ENCODE peak calls at places on chromosomes 5 and 9, in nine cellular contexts. One of them, this sample, is unnamed.

GRCh38 chr9:136437839-136438547 is 1.7 kb downstream of the INPP5E start:
- DNase-seq in NCI-H1436: no peak
- DNase-seq in amniotic stem cell: no peak
- DNase-seq in mammary epithelial cell: no peak
- DNase-seq in dermis microvascular lymphatic vessel endothelial cell: no peak
- DNase-seq in activated CD4-positive, alpha-beta T cell treated with anti-CD3 and anti-CD28 coated beads for 48 hours: no peak
- DNase-seq in NCI-H774: no peak
- DNase-seq in endothelial cell: no peak
- DNase-seq in stimulated activated naive CD8-positive, alpha-beta T cell treated with anti-CD3 and anti-CD28 coated beads, Interleukin-15, Interleukin-2, amounts not matched to agents 100 U/mL and 50 U/mL, for 24 hours: no peak
- DNase-seq in this sample: no peak

GRCh38 chr5:96125335-96125891 is 163.8 kb upstream of the ELL2 start:
- DNase-seq in stimulated activated naive CD8-positive, alpha-beta T cell treated with anti-CD3 and anti-CD28 coated beads, Interleukin-15, Interleukin-2, amounts not matched to agents 100 U/mL and 50 U/mL, for 24 hours: no peak
- DNase-seq in NCI-H774: no peak
- DNase-seq in activated CD4-positive, alpha-beta T cell treated with anti-CD3 and anti-CD28 coated beads for 48 hours: no peak
- DNase-seq in amniotic stem cell: no peak
- DNase-seq in endothelial cell: no peak
- DNase-seq in NCI-H1436: no peak
- DNase-seq in dermis microvascular lymphatic vessel endothelial cell: peak; percentile 31
- DNase-seq in mammary epithelial cell: no peak
- DNase-seq in this sample: no peak

GRCh38 chr9:109926321-109926959 is 146.4 kb downstream of the PALM2AKAP2 start:
- DNase-seq in endothelial cell: no peak
- DNase-seq in dermis microvascular lymphatic vessel endothelial cell: no peak
- DNase-seq in activated CD4-positive, alpha-beta T cell treated with anti-CD3 and anti-CD28 coated beads for 48 hours: no peak
- DNase-seq in NCI-H774: no peak
- DNase-seq in stimulated activated naive CD8-positive, alpha-beta T cell treated with anti-CD3 and anti-CD28 coated beads, Interleukin-15, Interleukin-2, amounts not matched to agents 100 U/mL and 50 U/mL, for 24 hours: no peak
- DNase-seq in mammary epithelial cell: no peak
- DNase-seq in NCI-H1436: no peak
- DNase-seq in amniotic stem cell: no peak
- DNase-seq in this sample: no peak

GRCh38 chr5:96919754-96920197 is 16.1 kb upstream of the LNPEP start:
- DNase-seq in NCI-H1436: no peak
- DNase-seq in stimulated activated naive CD8-positive, alpha-beta T cell treated with anti-CD3 and anti-CD28 coated beads, Interleukin-15, Interleukin-2, amounts not matched to agents 100 U/mL and 50 U/mL, for 24 hours: no peak
- DNase-seq in endothelial cell: no peak
- DNase-seq in dermis microvascular lymphatic vessel endothelial cell: no peak
- DNase-seq in mammary epithelial cell: no peak
- DNase-seq in amniotic stem cell: no peak
- DNase-seq in activated CD4-positive, alpha-beta T cell treated with anti-CD3 and anti-CD28 coated beads for 48 hours: peak; percentile 33
- DNase-seq in NCI-H774: no peak
- DNase-seq in this sample: no peak

GRCh38 chr9:33227013-33227398 is 13.0 kb upstream of the SPINK4 start:
- DNase-seq in NCI-H1436: no peak
- DNase-seq in dermis microvascular lymphatic vessel endothelial cell: no peak
- DNase-seq in NCI-H774: no peak
- DNase-seq in endothelial cell: no peak
- DNase-seq in activated CD4-positive, alpha-beta T cell treated with anti-CD3 and anti-CD28 coated beads for 48 hours: no peak
- DNase-seq in amniotic stem cell: no peak
- DNase-seq in stimulated activated naive CD8-positive, alpha-beta T cell treated with anti-CD3 and anti-CD28 coated beads, Interleukin-15, Interleukin-2, amounts not matched to agents 100 U/mL and 50 U/mL, for 24 hours: no peak
- DNase-seq in mammary epithelial cell: no peak
- DNase-seq in this sample: no peak

GRCh38 chr5:107670028-107670926 is 460 bp downstream of the EFNA5 start:
- DNase-seq in endothelial cell: peak; percentile 56
- DNase-seq in dermis microvascular lymphatic vessel endothelial cell: peak; percentile 50
- DNase-seq in mammary epithelial cell: peak; percentile 56
- DNase-seq in amniotic stem cell: peak; percentile 13
- DNase-seq in stimulated activated naive CD8-positive, alpha-beta T cell treated with anti-CD3 and anti-CD28 coated beads, Interleukin-15, Interleukin-2, amounts not matched to agents 100 U/mL and 50 U/mL, for 24 hours: peak; percentile 22
- DNase-seq in activated CD4-positive, alpha-beta T cell treated with anti-CD3 and anti-CD28 coated beads for 48 hours: peak; percentile 25
- DNase-seq in NCI-H1436: peak; percentile 48
- DNase-seq in NCI-H774: peak; percentile 27
- DNase-seq in this sample: no peak

GRCh38 chr5:124330595-124330994 is 415.8 kb downstream of the ZNF608 start:
- DNase-seq in amniotic stem cell: no peak
- DNase-seq in NCI-H1436: no peak
- DNase-seq in endothelial cell: no peak
- DNase-seq in stimulated activated naive CD8-positive, alpha-beta T cell treated with anti-CD3 and anti-CD28 coated beads, Interleukin-15, Interleukin-2, amounts not matched to agents 100 U/mL and 50 U/mL, for 24 hours: no peak
- DNase-seq in dermis microvascular lymphatic vessel endothelial cell: no peak
- DNase-seq in activated CD4-positive, alpha-beta T cell treated with anti-CD3 and anti-CD28 coated beads for 48 hours: no peak
- DNase-seq in mammary epithelial cell: peak; percentile 42
- DNase-seq in NCI-H774: no peak
- DNase-seq in this sample: no peak

GRCh38 chr5:71757590-71758543 is 38.8 kb downstream of the CARTPT start:
- DNase-seq in NCI-H774: peak; percentile 60
- DNase-seq in endothelial cell: peak; percentile 58
- DNase-seq in stimulated activated naive CD8-positive, alpha-beta T cell treated with anti-CD3 and anti-CD28 coated beads, Interleukin-15, Interleukin-2, amounts not matched to agents 100 U/mL and 50 U/mL, for 24 hours: peak; percentile 27
- DNase-seq in NCI-H1436: peak; percentile 67
- DNase-seq in mammary epithelial cell: peak; percentile 54
- DNase-seq in amniotic stem cell: peak; percentile 30
- DNase-seq in dermis microvascular lymphatic vessel endothelial cell: peak; percentile 83
- DNase-seq in activated CD4-positive, alpha-beta T cell treated with anti-CD3 and anti-CD28 coated beads for 48 hours: peak; percentile 62
- DNase-seq in this sample: peak; percentile 67

GRCh38 chr9:98232926-98233325 is 22.5 kb downstream of the TBC1D2 start:
- DNase-seq in activated CD4-positive, alpha-beta T cell treated with anti-CD3 and anti-CD28 coated beads for 48 hours: no peak
- DNase-seq in NCI-H774: no peak
- DNase-seq in mammary epithelial cell: no peak
- DNase-seq in stimulated activated naive CD8-positive, alpha-beta T cell treated with anti-CD3 and anti-CD28 coated beads, Interleukin-15, Interleukin-2, amounts not matched to agents 100 U/mL and 50 U/mL, for 24 hours: no peak
- DNase-seq in dermis microvascular lymphatic vessel endothelial cell: no peak
- DNase-seq in NCI-H1436: no peak
- DNase-seq in amniotic stem cell: no peak
- DNase-seq in endothelial cell: no peak
- DNase-seq in this sample: no peak

GRCh38 chr5:177306674-177307543 is 3.3 kb downstream of the PRELID1 start:
- DNase-seq in dermis microvascular lymphatic vessel endothelial cell: peak; percentile 62
- DNase-seq in NCI-H1436: no peak
- DNase-seq in endothelial cell: no peak
- DNase-seq in NCI-H774: no peak
- DNase-seq in activated CD4-positive, alpha-beta T cell treated with anti-CD3 and anti-CD28 coated beads for 48 hours: no peak
- DNase-seq in amniotic stem cell: no peak
- DNase-seq in mammary epithelial cell: no peak
- DNase-seq in stimulated activated naive CD8-positive, alpha-beta T cell treated with anti-CD3 and anti-CD28 coated beads, Interleukin-15, Interleukin-2, amounts not matched to agents 100 U/mL and 50 U/mL, for 24 hours: no peak
- DNase-seq in this sample: no peak

GRCh38 chr9:7223981-7224380 is 466.2 kb downstream of the KDM4C start:
- DNase-seq in mammary epithelial cell: no peak
- DNase-seq in dermis microvascular lymphatic vessel endothelial cell: no peak
- DNase-seq in endothelial cell: no peak
- DNase-seq in NCI-H1436: no peak
- DNase-seq in stimulated activated naive CD8-positive, alpha-beta T cell treated with anti-CD3 and anti-CD28 coated beads, Interleukin-15, Interleukin-2, amounts not matched to agents 100 U/mL and 50 U/mL, for 24 hours: no peak
- DNase-seq in activated CD4-positive, alpha-beta T cell treated with anti-CD3 and anti-CD28 coated beads for 48 hours: no peak
- DNase-seq in NCI-H774: no peak
- DNase-seq in amniotic stem cell: no peak
- DNase-seq in this sample: no peak

GRCh38 chr5:1167361-1167727 is 34.1 kb upstream of the SLC6A19 start:
- DNase-seq in stimulated activated naive CD8-positive, alpha-beta T cell treated with anti-CD3 and anti-CD28 coated beads, Interleukin-15, Interleukin-2, amounts not matched to agents 100 U/mL and 50 U/mL, for 24 hours: no peak
- DNase-seq in NCI-H1436: no peak
- DNase-seq in NCI-H774: no peak
- DNase-seq in endothelial cell: no peak
- DNase-seq in dermis microvascular lymphatic vessel endothelial cell: no peak
- DNase-seq in activated CD4-positive, alpha-beta T cell treated with anti-CD3 and anti-CD28 coated beads for 48 hours: no peak
- DNase-seq in amniotic stem cell: no peak
- DNase-seq in mammary epithelial cell: no peak
- DNase-seq in this sample: no peak

GRCh38 chr5:170907758-170908157 is 45.9 kb downstream of the RANBP17 start:
- DNase-seq in stimulated activated naive CD8-positive, alpha-beta T cell treated with anti-CD3 and anti-CD28 coated beads, Interleukin-15, Interleukin-2, amounts not matched to agents 100 U/mL and 50 U/mL, for 24 hours: no peak
- DNase-seq in dermis microvascular lymphatic vessel endothelial cell: no peak
- DNase-seq in amniotic stem cell: no peak
- DNase-seq in NCI-H1436: no peak
- DNase-seq in endothelial cell: no peak
- DNase-seq in mammary epithelial cell: peak; percentile 59
- DNase-seq in NCI-H774: no peak
- DNase-seq in activated CD4-positive, alpha-beta T cell treated with anti-CD3 and anti-CD28 coated beads for 48 hours: no peak
- DNase-seq in this sample: no peak

GRCh38 chr9:97895695-97896332 is 26.5 kb downstream of the TRMO start:
- DNase-seq in endothelial cell: peak; percentile 37
- DNase-seq in stimulated activated naive CD8-positive, alpha-beta T cell treated with anti-CD3 and anti-CD28 coated beads, Interleukin-15, Interleukin-2, amounts not matched to agents 100 U/mL and 50 U/mL, for 24 hours: no peak
- DNase-seq in activated CD4-positive, alpha-beta T cell treated with anti-CD3 and anti-CD28 coated beads for 48 hours: peak; percentile 35
- DNase-seq in mammary epithelial cell: peak; percentile 23
- DNase-seq in NCI-H774: no peak
- DNase-seq in amniotic stem cell: no peak
- DNase-seq in NCI-H1436: no peak
- DNase-seq in dermis microvascular lymphatic vessel endothelial cell: no peak
- DNase-seq in this sample: no peak

GRCh38 chr5:59099270-59099994 is 516.6 kb downstream of the RAB3C start:
- DNase-seq in NCI-H1436: no peak
- DNase-seq in amniotic stem cell: no peak
- DNase-seq in NCI-H774: no peak
- DNase-seq in dermis microvascular lymphatic vessel endothelial cell: peak; percentile 58
- DNase-seq in activated CD4-positive, alpha-beta T cell treated with anti-CD3 and anti-CD28 coated beads for 48 hours: peak; percentile 28
- DNase-seq in stimulated activated naive CD8-positive, alpha-beta T cell treated with anti-CD3 and anti-CD28 coated beads, Interleukin-15, Interleukin-2, amounts not matched to agents 100 U/mL and 50 U/mL, for 24 hours: peak; percentile 24
- DNase-seq in endothelial cell: no peak
- DNase-seq in mammary epithelial cell: peak; percentile 89
- DNase-seq in this sample: peak; percentile 75

GRCh38 chr5:165055476-165055875 is 1550.1 kb downstream of the MAT2B start:
- DNase-seq in NCI-H1436: no peak
- DNase-seq in stimulated activated naive CD8-positive, alpha-beta T cell treated with anti-CD3 and anti-CD28 coated beads, Interleukin-15, Interleukin-2, amounts not matched to agents 100 U/mL and 50 U/mL, for 24 hours: no peak
- DNase-seq in mammary epithelial cell: no peak
- DNase-seq in amniotic stem cell: no peak
- DNase-seq in activated CD4-positive, alpha-beta T cell treated with anti-CD3 and anti-CD28 coated beads for 48 hours: no peak
- DNase-seq in endothelial cell: no peak
- DNase-seq in NCI-H774: no peak
- DNase-seq in dermis microvascular lymphatic vessel endothelial cell: no peak
- DNase-seq in this sample: no peak

GRCh38 chr9:69874301-69875060 is 53.9 kb downstream of the CFAP95 start:
- DNase-seq in dermis microvascular lymphatic vessel endothelial cell: peak; percentile 52
- DNase-seq in stimulated activated naive CD8-positive, alpha-beta T cell treated with anti-CD3 and anti-CD28 coated beads, Interleukin-15, Interleukin-2, amounts not matched to agents 100 U/mL and 50 U/mL, for 24 hours: no peak
- DNase-seq in amniotic stem cell: no peak
- DNase-seq in endothelial cell: no peak
- DNase-seq in activated CD4-positive, alpha-beta T cell treated with anti-CD3 and anti-CD28 coated beads for 48 hours: no peak
- DNase-seq in mammary epithelial cell: no peak
- DNase-seq in NCI-H774: no peak
- DNase-seq in NCI-H1436: no peak
- DNase-seq in this sample: no peak

GRCh38 chr5:160250226-160250625 is 20.9 kb downstream of the FABP6 start:
- DNase-seq in endothelial cell: no peak
- DNase-seq in NCI-H1436: no peak
- DNase-seq in NCI-H774: no peak
- DNase-seq in stimulated activated naive CD8-positive, alpha-beta T cell treated with anti-CD3 and anti-CD28 coated beads, Interleukin-15, Interleukin-2, amounts not matched to agents 100 U/mL and 50 U/mL, for 24 hours: no peak
- DNase-seq in activated CD4-positive, alpha-beta T cell treated with anti-CD3 and anti-CD28 coated beads for 48 hours: no peak
- DNase-seq in amniotic stem cell: no peak
- DNase-seq in dermis microvascular lymphatic vessel endothelial cell: no peak
- DNase-seq in mammary epithelial cell: no peak
- DNase-seq in this sample: no peak

GRCh38 chr5:139110526-139111168 is 87.5 kb downstream of the SIL1 start:
- DNase-seq in NCI-H774: no peak
- DNase-seq in stimulated activated naive CD8-positive, alpha-beta T cell treated with anti-CD3 and anti-CD28 coated beads, Interleukin-15, Interleukin-2, amounts not matched to agents 100 U/mL and 50 U/mL, for 24 hours: no peak
- DNase-seq in dermis microvascular lymphatic vessel endothelial cell: no peak
- DNase-seq in mammary epithelial cell: no peak
- DNase-seq in NCI-H1436: no peak
- DNase-seq in amniotic stem cell: no peak
- DNase-seq in endothelial cell: no peak
- DNase-seq in activated CD4-positive, alpha-beta T cell treated with anti-CD3 and anti-CD28 coated beads for 48 hours: no peak
- DNase-seq in this sample: no peak

GRCh38 chr5:125186911-125187375 is 440.5 kb upstream of the ZNF608 start:
- DNase-seq in stimulated activated naive CD8-positive, alpha-beta T cell treated with anti-CD3 and anti-CD28 coated beads, Interleukin-15, Interleukin-2, amounts not matched to agents 100 U/mL and 50 U/mL, for 24 hours: no peak
- DNase-seq in NCI-H774: no peak
- DNase-seq in NCI-H1436: no peak
- DNase-seq in dermis microvascular lymphatic vessel endothelial cell: no peak
- DNase-seq in amniotic stem cell: no peak
- DNase-seq in activated CD4-positive, alpha-beta T cell treated with anti-CD3 and anti-CD28 coated beads for 48 hours: no peak
- DNase-seq in mammary epithelial cell: no peak
- DNase-seq in endothelial cell: no peak
- DNase-seq in this sample: no peak

GRCh38 chr9:111037744-111038335 is 430 bp downstream of the LPAR1 start:
- DNase-seq in NCI-H1436: peak; percentile 16
- DNase-seq in stimulated activated naive CD8-positive, alpha-beta T cell treated with anti-CD3 and anti-CD28 coated beads, Interleukin-15, Interleukin-2, amounts not matched to agents 100 U/mL and 50 U/mL, for 24 hours: peak; percentile 9
- DNase-seq in amniotic stem cell: no peak
- DNase-seq in NCI-H774: no peak
- DNase-seq in activated CD4-positive, alpha-beta T cell treated with anti-CD3 and anti-CD28 coated beads for 48 hours: no peak
- DNase-seq in dermis microvascular lymphatic vessel endothelial cell: no peak
- DNase-seq in mammary epithelial cell: peak; percentile 48
- DNase-seq in endothelial cell: peak; percentile 68
- DNase-seq in this sample: no peak

GRCh38 chr9:138100711-138101349 is 223.2 kb downstream of the CACNA1B start:
- DNase-seq in mammary epithelial cell: no peak
- DNase-seq in NCI-H774: no peak
- DNase-seq in endothelial cell: peak; percentile 46
- DNase-seq in NCI-H1436: no peak
- DNase-seq in activated CD4-positive, alpha-beta T cell treated with anti-CD3 and anti-CD28 coated beads for 48 hours: peak; percentile 9
- DNase-seq in amniotic stem cell: no peak
- DNase-seq in stimulated activated naive CD8-positive, alpha-beta T cell treated with anti-CD3 and anti-CD28 coated beads, Interleukin-15, Interleukin-2, amounts not matched to agents 100 U/mL and 50 U/mL, for 24 hours: no peak
- DNase-seq in dermis microvascular lymphatic vessel endothelial cell: peak; percentile 30
- DNase-seq in this sample: no peak

GRCh38 chr5:169702726-169703481 is 65.8 kb downstream of the DOCK2 start:
- DNase-seq in amniotic stem cell: no peak
- DNase-seq in endothelial cell: no peak
- DNase-seq in NCI-H774: no peak
- DNase-seq in mammary epithelial cell: no peak
- DNase-seq in dermis microvascular lymphatic vessel endothelial cell: peak; percentile 28
- DNase-seq in stimulated activated naive CD8-positive, alpha-beta T cell treated with anti-CD3 and anti-CD28 coated beads, Interleukin-15, Interleukin-2, amounts not matched to agents 100 U/mL and 50 U/mL, for 24 hours: no peak
- DNase-seq in NCI-H1436: no peak
- DNase-seq in activated CD4-positive, alpha-beta T cell treated with anti-CD3 and anti-CD28 coated beads for 48 hours: peak; percentile 23
- DNase-seq in this sample: no peak

GRCh38 chr9:103397868-103398600 is 402.9 kb downstream of the CYLC2 start:
- DNase-seq in mammary epithelial cell: peak; percentile 58
- DNase-seq in dermis microvascular lymphatic vessel endothelial cell: peak; percentile 39
- DNase-seq in stimulated activated naive CD8-positive, alpha-beta T cell treated with anti-CD3 and anti-CD28 coated beads, Interleukin-15, Interleukin-2, amounts not matched to agents 100 U/mL and 50 U/mL, for 24 hours: peak; percentile 32
- DNase-seq in activated CD4-positive, alpha-beta T cell treated with anti-CD3 and anti-CD28 coated beads for 48 hours: peak; percentile 48
- DNase-seq in amniotic stem cell: no peak
- DNase-seq in endothelial cell: no peak
- DNase-seq in NCI-H1436: peak; percentile 33
- DNase-seq in NCI-H774: no peak
- DNase-seq in this sample: peak; percentile 41

GRCh38 chr5:55626805-55627204 is 85.3 kb downstream of the SLC38A9 start:
- DNase-seq in NCI-H774: no peak
- DNase-seq in amniotic stem cell: no peak
- DNase-seq in activated CD4-positive, alpha-beta T cell treated with anti-CD3 and anti-CD28 coated beads for 48 hours: no peak
- DNase-seq in dermis microvascular lymphatic vessel endothelial cell: no peak
- DNase-seq in NCI-H1436: no peak
- DNase-seq in stimulated activated naive CD8-positive, alpha-beta T cell treated with anti-CD3 and anti-CD28 coated beads, Interleukin-15, Interleukin-2, amounts not matched to agents 100 U/mL and 50 U/mL, for 24 hours: no peak
- DNase-seq in endothelial cell: no peak
- DNase-seq in mammary epithelial cell: no peak
- DNase-seq in this sample: no peak

GRCh38 chr5:173329370-173330150 is 1.3 kb upstream of the STC2 start:
- DNase-seq in NCI-H774: no peak
- DNase-seq in stimulated activated naive CD8-positive, alpha-beta T cell treated with anti-CD3 and anti-CD28 coated beads, Interleukin-15, Interleukin-2, amounts not matched to agents 100 U/mL and 50 U/mL, for 24 hours: peak; percentile 85
- DNase-seq in amniotic stem cell: no peak
- DNase-seq in NCI-H1436: no peak
- DNase-seq in dermis microvascular lymphatic vessel endothelial cell: peak; percentile 36
- DNase-seq in activated CD4-positive, alpha-beta T cell treated with anti-CD3 and anti-CD28 coated beads for 48 hours: peak; percentile 80
- DNase-seq in endothelial cell: peak; percentile 36
- DNase-seq in mammary epithelial cell: no peak
- DNase-seq in this sample: peak; percentile 77

This sample was measured in activated CD8-positive, alpha-beta T cell treated with anti-CD3 and anti-CD28 coated beads, Interleukin-2, amount 10 ng/mL, durations not matched to agents 7 days and 5 days.